ENCODE peak calls at places on chromosome 1, in ten cellular contexts. F is thoracic aorta, T is cardiac fibroblast, V is HL-60, Y is fibroblast of mammary gland, H is K562, J is BJ, O is heart right ventricle, M is brain microvascular endothelial cell, C is foreskin fibroblast. B is an unnamed sample.

GRCh38 chr1:25028910-25029599 is 99.0 kb upstream of the RUNX3 start:
- DNase-seq in F (no peak), O (no peak), T (no peak), Y (no peak), J (no peak), H (no peak), V (peak; percentile 42), M (no peak), C (no peak), B (no peak)

GRCh38 chr1:93394514-93394913 is 48.8 kb downstream of the DR1 start:
- DNase-seq in H (no peak), O (no peak), M (no peak), Y (peak; percentile 20), C (peak; percentile 15), T (peak; percentile 47), J (no peak), V (no peak), F (no peak), B (peak; percentile 69)

GRCh38 chr1:85898861-85899260 is 190.6 kb upstream of the ZNHIT6 start:
- DNase-seq in V (no peak), Y (peak; percentile 21), T (peak; percentile 45), O (no peak), M (peak; percentile 11), J (no peak), H (no peak), F (no peak), C (no peak), B (peak; percentile 4)

GRCh38 chr1:231315887-231316286 is 21.8 kb downstream of the EXOC8 start:
- DNase-seq in V (peak; percentile 60), H (peak; percentile 62), O (peak; percentile 36), J (no peak), F (no peak), Y (peak; percentile 39), T (peak; percentile 55), C (peak; percentile 46), M (no peak), B (peak; percentile 19)

GRCh38 chr1:68231627-68232303 is 558 bp downstream of the WLS start:
- DNase-seq in T (peak; percentile 77), O (peak; percentile 48), F (peak; percentile 25), V (no peak), H (no peak), J (no peak), M (peak; percentile 67), Y (peak; percentile 80), C (peak; percentile 90), B (peak; percentile 53)

GRCh38 chr1:206469933-206470691 is at the start of gene IKBKE:
- DNase-seq in T (peak; percentile 72), H (peak; percentile 73), J (no peak), O (no peak), M (peak; percentile 62), V (peak; percentile 91), F (no peak), Y (peak; percentile 69), C (peak; percentile 85), B (peak; percentile 62)

GRCh38 chr1:200490183-200490582 is 80.3 kb upstream of the ZNF281 start:
- DNase-seq in V (no peak), T (no peak), O (no peak), J (no peak), M (no peak), C (no peak), H (no peak), Y (no peak), F (no peak), B (no peak)

GRCh38 chr1:202134645-202135172 is 9.8 kb downstream of the ARL8A start:
- DNase-seq in F (no peak), T (no peak), J (no peak), V (no peak), O (no peak), M (no peak), Y (no peak), C (no peak), H (no peak), B (no peak)

GRCh38 chr1:155127105-155127671 is 488 bp upstream of the EFNA1 start:
- DNase-seq in Y (peak; percentile 70), H (no peak), V (no peak), C (peak; percentile 54), F (no peak), O (peak; percentile 41), T (peak; percentile 75), J (no peak), M (peak; percentile 41), B (peak; percentile 16)

GRCh38 chr1:155128755-155129473 is 1.2 kb downstream of the EFNA1 start:
- DNase-seq in C (no peak), M (no peak), H (no peak), T (no peak), F (no peak), Y (no peak), O (peak; percentile 28), J (no peak), V (no peak), B (no peak)

GRCh38 chr1:155127672-155128468 is at the start of gene EFNA1:
- DNase-seq in F (no peak), H (peak; percentile 65), J (no peak), O (peak; percentile 81), C (peak; percentile 56), V (no peak), T (peak; percentile 16), M (no peak), Y (peak; percentile 18), B (no peak)

GRCh38 chr1:155126494-155127104 is 1.1 kb upstream of the EFNA1 start:
- DNase-seq in V (peak; percentile 15), M (peak; percentile 38), T (no peak), C (peak; percentile 37), H (no peak), Y (no peak), O (peak; percentile 29), F (no peak), J (no peak), B (peak; percentile 14)

DNA sequence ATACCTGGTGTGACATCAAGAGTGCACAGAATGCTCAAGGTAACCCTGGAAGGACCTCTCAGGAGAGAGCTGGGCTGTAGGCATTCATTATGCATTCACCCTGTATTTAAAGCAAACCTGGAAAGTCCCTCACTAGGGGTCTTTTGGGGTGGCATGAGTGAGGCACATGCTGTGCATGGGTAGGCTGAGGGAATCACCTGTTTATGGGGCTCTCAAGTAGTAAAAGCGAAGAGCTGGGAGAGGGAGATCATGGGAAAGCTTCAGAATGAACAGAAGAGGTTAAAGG is 736 bp downstream of the EFNA1 start:
- DNase-seq in O (no peak), J (no peak), C (no peak), F (no peak), Y (no peak), T (no peak), H (no peak), V (no peak), M (no peak), B (no peak)
- H3K4me3 ChIP-seq in O (peak overlapping the region; percentile 91), J (no peak overlapping the region), C (peak overlapping the region; percentile 36), F (peak overlapping the region; percentile 80), Y (no peak overlapping the region), T (peak overlapping the region; percentile 55), H (peak overlapping the region; percentile 40), V (no peak overlapping the region), M (no peak overlapping the region), B (no peak overlapping the region)

GRCh38 chr1:150065184-150065871 is 2.2 kb upstream of the VPS45 start:
- DNase-seq in V (no peak), F (no peak), J (peak; percentile 39), Y (peak; percentile 48), C (peak; percentile 61), T (peak; percentile 68), H (no peak), O (no peak), M (no peak), B (peak; percentile 64)

GRCh38 chr1:150066328-150066727 is 1.2 kb upstream of the VPS45 start:
- DNase-seq in M (no peak), C (no peak), F (no peak), J (no peak), H (no peak), V (no peak), T (no peak), Y (no peak), O (no peak), B (no peak)

GRCh38 chr1:150066838-150067183 is 765 bp upstream of the VPS45 start:
- DNase-seq in T (no peak), J (no peak), O (peak; percentile 46), V (peak; percentile 6), M (no peak), H (peak; percentile 41), Y (no peak), C (no peak), F (no peak), B (no peak)

GRCh38 chr1:150069923-150070322 is 2.3 kb downstream of the VPS45 start:
- DNase-seq in J (no peak), C (no peak), M (no peak), Y (no peak), H (no peak), V (no peak), T (no peak), F (no peak), O (no peak), B (no peak)

GRCh38 chr1:150067184-150068182 is at the start of gene VPS45:
- DNase-seq in V (peak; percentile 91), T (peak; percentile 93), H (peak; percentile 91), C (peak; percentile 95), F (peak; percentile 76), O (peak; percentile 89), J (peak; percentile 47), Y (peak; percentile 92), M (peak; percentile 87), B (peak; percentile 87)
- TF ChIP-seq CTCF in V (no peak), T (no peak), H (no peak), C (no peak), F (peak; percentile 19), O (no peak), J (no peak), Y (no peak), M (no peak), B (no peak)

DNA sequence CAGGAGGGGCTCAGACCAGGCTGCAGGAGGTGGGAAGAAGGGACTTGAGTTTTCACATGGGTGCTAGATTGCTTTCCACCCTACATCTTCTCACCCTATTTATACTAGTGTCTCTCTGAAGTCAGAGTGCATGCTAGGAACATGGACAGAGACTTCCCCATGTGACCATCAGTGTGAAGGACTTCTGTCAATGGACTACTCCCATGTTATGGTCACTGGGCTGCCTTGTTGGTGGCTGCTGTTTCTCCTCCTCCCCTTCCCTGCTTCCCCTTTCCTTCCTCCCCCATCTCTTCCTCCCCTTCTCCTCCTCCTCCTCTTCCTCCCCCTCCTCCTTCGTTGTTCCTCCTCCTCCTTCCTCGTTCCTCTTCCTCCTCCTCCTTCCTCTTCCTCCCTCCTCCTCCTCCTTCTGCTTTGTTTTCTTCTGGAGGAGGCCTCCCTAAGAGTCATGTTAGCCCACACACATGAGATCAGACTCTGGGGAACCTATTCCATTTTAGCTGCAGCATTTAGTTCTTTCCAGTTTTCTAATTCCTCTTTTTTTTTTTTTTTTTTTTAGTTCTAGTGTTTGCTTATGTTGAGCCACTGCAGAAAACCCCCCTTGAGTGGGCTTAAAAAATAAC is 35.8 kb downstream of the IER5 start:
- DNase-seq in V (peak; percentile 50), M (no peak), C (no peak), T (no peak), H (no peak), O (no peak), Y (peak; percentile 22), F (no peak), J (no peak), B (no peak)
- H3K4me3 ChIP-seq in V (no peak overlapping the region), M (no peak overlapping the region), C (no peak overlapping the region), T (no peak overlapping the region), H (no peak overlapping the region), O (no peak overlapping the region), Y (no peak overlapping the region), F (no peak overlapping the region), J (no peak overlapping the region), B (no peak overlapping the region)

DNA sequence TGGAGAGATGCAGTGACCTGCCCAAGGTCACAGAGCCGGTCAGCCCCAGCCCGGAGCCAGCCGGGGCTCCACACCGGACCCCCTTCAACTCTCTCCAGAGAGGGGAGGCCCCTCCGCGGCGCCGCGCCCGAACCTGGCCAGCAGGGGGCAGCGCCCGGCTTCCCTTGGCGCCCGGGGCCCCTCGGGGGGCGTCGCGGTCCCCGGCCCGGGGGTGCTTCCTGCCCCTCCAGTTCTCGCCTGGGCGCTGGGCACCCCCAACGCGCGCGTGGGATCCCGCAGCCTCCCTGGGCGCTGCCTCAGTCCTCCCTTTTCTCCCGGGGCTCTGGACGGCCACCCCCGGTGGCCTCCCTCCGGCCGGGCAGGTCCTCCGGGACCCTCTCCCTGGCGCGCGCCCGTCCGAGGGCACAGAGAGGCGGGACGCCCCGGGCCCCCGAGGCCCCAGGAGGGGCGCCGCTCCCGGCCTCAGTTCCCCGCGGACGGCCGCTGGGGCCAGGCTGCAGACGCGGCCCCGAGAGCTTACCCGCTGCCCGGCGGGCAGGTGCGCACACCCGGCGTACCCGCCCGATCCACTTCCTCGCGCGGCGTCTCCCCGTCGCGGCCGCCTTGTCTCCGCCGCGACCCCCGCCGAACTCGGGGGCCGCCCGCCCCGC is 406 bp downstream of the HTR1D start:
- DNase-seq in H (peak; percentile 73), V (no peak), J (no peak), Y (no peak), O (peak; percentile 34), M (no peak), T (no peak), C (no peak), F (no peak), B (no peak)
- TF ChIP-seq CTCF in H (peak; percentile 87), V (no peak), J (peak; percentile 48), Y (no peak), O (peak; percentile 62), M (peak; percentile 60), T (peak; percentile 17), C (peak; percentile 43), F (peak; percentile 28), B (peak; percentile 32)

B was measured in AG10803.